ENCODE peak calls at places on chromosomes 2 and 18, in seven cellular contexts. U is H9, M is neuronal stem cell, Y is IMR-90, N is trophoblast cell, Z is H1, I is mesendoderm. D is an unnamed sample.

GRCh38 chr2:205682239-205683021 is at the start of gene NRP2:
- DNase-seq in U (peak), M (peak), Y (peak), N (peak), Z (peak), I (peak), D (peak)

GRCh38 chr2:177984739-177985138 is 87.8 kb downstream of the PDE11A start:
- DNase-seq in U (no peak), M (no peak), Y (peak), N (no peak), Z (no peak), I (no peak), D (peak)

GRCh38 chr18:31679806-31680793 is 4.3 kb downstream of the B4GALT6 start:
- DNase-seq in U (no peak), M (no peak), Y (no peak), N (no peak), Z (no peak), I (no peak), D (peak)

GRCh38 chr2:239441261-239441701 is 40.5 kb upstream of the HDAC4 start:
- DNase-seq in U (no peak), M (no peak), Y (no peak), N (no peak), Z (no peak), I (no peak), D (no peak)

GRCh38 chr2:204258900-204259299 is 286.4 kb upstream of the PARD3B start:
- DNase-seq in U (no peak), M (no peak), Y (no peak), N (no peak), Z (no peak), I (no peak), D (no peak)

GRCh38 chr18:22286576-22286975 is 117.2 kb downstream of the GATA6 start:
- DNase-seq in U (no peak), M (no peak), Y (no peak), N (peak), Z (no peak), I (no peak), D (no peak)

GRCh38 chr2:226387499-226387942 is 412.1 kb downstream of the IRS1 start:
- DNase-seq in U (no peak), M (no peak), Y (no peak), N (no peak), Z (no peak), I (no peak), D (no peak)

GRCh38 chr2:127029652-127030051 is 77.3 kb downstream of the BIN1 start:
- DNase-seq in U (no peak), M (no peak), Y (no peak), N (no peak), Z (no peak), I (no peak), D (no peak)

GRCh38 chr2:111707700-111708099 is 176.3 kb downstream of the ANAPC1 start:
- DNase-seq in U (no peak), M (no peak), Y (no peak), N (no peak), Z (no peak), I (no peak), D (no peak)

GRCh38 chr2:182345384-182345783 is 81.5 kb downstream of the PDE1A start:
- DNase-seq in U (no peak), M (no peak), Y (no peak), N (no peak), Z (no peak), I (no peak), D (no peak)

GRCh38 chr18:79928563-79928960 is 22.9 kb downstream of the SLC66A2 start:
- DNase-seq in U (no peak), M (no peak), Y (no peak), N (no peak), Z (peak), I (no peak), D (no peak)

GRCh38 chr2:64876137-64876647 is 113.0 kb upstream of the SLC1A4 start:
- DNase-seq in U (peak), M (peak), Y (peak), N (peak), Z (peak), I (peak), D (peak)

GRCh38 chr2:171411791-171412483 is 21.9 kb downstream of the METTL8 start:
- DNase-seq in U (no peak), M (no peak), Y (peak), N (no peak), Z (no peak), I (no peak), D (peak)

GRCh38 chr2:64267699-64268098 is 123.5 kb upstream of the PELI1 start:
- DNase-seq in U (peak), M (no peak), Y (no peak), N (no peak), Z (no peak), I (peak), D (no peak)

GRCh38 chr2:130736487-130736886 is 7.6 kb downstream of the GPR148 start:
- DNase-seq in U (no peak), M (no peak), Y (no peak), N (no peak), Z (no peak), I (no peak), D (no peak)

GRCh38 chr2:207108440-207108839 is 57.3 kb downstream of the KLF7 start:
- DNase-seq in U (no peak), M (no peak), Y (no peak), N (no peak), Z (no peak), I (no peak), D (no peak)
- H2AK5ac ChIP-seq in U (no peak), M (no peak), Y (no peak), N (no peak), Z (no peak), I (no peak), D (no peak)

GRCh38 chr2:119253114-119253702 is 29.6 kb downstream of the STEAP3 start:
- DNase-seq in U (no peak), M (no peak), Y (peak), N (peak), Z (no peak), I (no peak), D (peak)

GRCh38 chr2:119254601-119255080 is 31.0 kb downstream of the STEAP3 start:
- DNase-seq in U (peak), M (no peak), Y (no peak), N (no peak), Z (no peak), I (no peak), D (no peak)

GRCh38 chr2:119252186-119253113 is 28.8 kb downstream of the STEAP3 start:
- DNase-seq in U (peak), M (no peak), Y (peak), N (peak), Z (no peak), I (peak), D (peak)

GRCh38 chr2:119255760-119256573 is 32.3 kb downstream of the STEAP3 start:
- DNase-seq in U (peak), M (no peak), Y (peak), N (peak), Z (no peak), I (peak), D (peak)

GRCh38 chr2:119253760-119254600 is 30.3 kb downstream of the STEAP3 start:
- DNase-seq in U (peak), M (no peak), Y (no peak), N (no peak), Z (no peak), I (no peak), D (no peak)
- H3K9ac ChIP-seq in U (no peak), M (no peak), Y (no peak), N (no peak), Z (no peak), I (no peak), D (peak)

DNA sequence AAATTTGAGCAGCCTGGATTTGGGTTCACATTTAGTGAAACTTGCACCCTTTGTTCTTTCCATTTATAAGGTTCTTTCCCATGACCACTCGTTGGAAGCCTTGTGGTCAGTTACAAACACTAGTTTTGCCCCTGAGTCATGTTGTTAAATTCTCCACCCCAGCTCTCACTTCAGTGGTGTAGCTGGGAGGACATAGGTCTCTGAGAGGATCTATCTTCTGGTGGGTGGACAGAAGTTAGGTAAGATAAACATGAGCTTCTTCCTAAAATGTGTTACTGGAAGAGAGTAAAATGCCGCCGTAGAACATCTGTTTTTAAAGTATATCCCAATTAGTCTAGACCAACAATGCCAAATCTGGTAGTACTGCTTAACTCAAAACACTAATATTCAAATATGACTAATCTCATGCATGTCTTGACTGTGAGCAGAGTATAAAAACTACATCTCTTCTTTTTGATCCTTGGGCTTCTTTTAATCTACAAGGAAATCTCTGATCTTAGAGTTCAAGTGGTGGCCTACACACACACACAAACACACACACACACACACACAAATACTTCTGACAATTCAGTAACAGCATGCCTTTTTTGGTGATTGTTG is 162.6 kb upstream of the FN1 start:
- DNase-seq in U (no peak), M (no peak), Y (peak), N (no peak), Z (no peak), I (no peak), D (peak)
- H4K8ac ChIP-seq in U (no peak), M (no peak), Y (peak), N (no peak), Z (no peak), I (no peak), D (no peak)

DNA sequence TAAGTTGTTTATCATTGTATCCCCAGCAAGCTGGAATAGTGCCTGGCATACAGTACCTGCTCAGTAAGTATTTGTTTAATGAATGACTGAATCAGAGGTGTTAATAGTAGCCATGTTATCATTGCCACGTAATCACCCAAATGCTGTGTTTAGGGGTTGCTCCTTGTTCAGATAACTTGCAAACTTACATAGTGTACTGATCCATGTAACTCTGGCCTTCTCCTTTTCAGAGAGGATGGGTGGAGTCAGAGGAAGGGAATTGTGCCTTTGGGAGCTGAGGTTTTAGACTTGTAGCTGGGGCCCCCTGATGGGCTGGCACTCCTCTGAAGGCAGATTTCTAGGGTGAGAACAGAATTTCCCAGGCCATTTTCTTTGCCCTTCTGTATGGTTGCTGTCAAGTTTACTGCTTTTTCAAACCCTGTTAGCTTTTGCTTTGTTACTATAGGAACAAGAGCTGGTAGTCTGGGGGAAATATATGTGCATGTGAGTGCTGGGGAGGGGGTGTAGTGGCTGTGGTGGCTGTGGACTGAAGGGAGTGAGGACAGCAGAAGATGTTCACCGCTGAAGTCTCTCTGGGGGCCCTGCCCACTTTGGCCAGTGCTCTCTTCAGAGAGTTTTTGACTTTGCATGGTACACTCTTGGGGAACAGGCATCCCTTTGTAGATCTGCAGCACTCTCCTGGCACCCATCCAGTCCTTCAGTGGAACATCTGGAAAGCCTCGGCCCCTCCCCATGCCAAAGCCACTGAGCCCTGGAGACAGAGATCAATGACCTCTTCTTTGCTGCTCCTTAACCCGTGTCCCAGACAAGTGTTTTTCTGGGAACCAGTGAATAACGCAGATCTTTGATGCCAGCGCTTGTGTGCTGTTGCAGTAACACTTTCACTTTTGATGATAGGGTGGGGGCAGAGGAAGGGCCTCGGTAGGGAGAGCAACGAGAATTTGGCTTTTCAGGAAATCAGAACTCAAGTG is 208.9 kb downstream of the PRKCE start:
- DNase-seq in U (no peak), M (no peak), Y (peak), N (no peak), Z (no peak), I (peak), D (peak)
- H2AK5ac ChIP-seq in U (no peak), M (no peak), Y (no peak), N (no peak), Z (no peak), I (no peak), D (no peak)

GRCh38 chr2:195470622-195471021 is 186.4 kb upstream of the SLC39A10 start:
- DNase-seq in U (no peak), M (no peak), Y (no peak), N (peak), Z (no peak), I (no peak), D (no peak)
- H3K9ac ChIP-seq in U (no peak), M (no peak), Y (no peak), N (no peak), Z (no peak), I (no peak), D (no peak)

DNA sequence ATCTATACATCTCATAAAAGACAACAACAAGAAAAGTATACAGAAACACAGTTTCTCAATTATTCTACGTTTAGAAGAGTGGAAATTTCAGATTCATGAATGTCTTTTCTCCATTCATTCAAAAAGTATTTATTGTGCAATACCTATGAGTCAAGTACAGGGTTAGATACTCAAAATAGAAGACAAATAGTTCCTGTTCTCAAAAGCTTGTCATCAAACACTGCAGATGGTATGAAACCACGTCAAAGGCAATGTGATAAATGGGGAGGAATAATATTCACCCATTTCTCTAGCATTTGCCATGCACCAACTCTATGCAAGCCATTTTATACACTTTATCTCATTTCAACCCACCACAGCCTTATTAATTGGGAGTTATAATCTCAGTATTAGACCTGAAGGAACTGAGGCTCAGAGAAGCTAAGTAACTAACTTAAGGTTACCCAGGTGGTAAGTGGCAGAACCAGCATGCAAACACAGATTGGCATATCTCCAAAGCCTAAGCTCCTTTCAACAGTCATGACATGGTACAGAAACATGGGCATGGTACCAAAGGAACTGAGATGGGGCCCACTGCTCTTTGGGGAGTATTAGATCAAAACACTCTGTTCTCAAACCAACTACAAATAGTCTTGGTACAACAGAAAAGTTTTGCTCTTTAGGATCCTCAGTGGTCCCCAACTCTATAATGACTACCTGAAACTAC is 67.2 kb upstream of the NPAS2 start:
- DNase-seq in U (no peak), M (no peak), Y (peak), N (peak), Z (no peak), I (no peak), D (peak)
- H4K8ac ChIP-seq in U (no peak), M (no peak), Y (peak), N (no peak), Z (no peak), I (no peak), D (no peak)

DNA sequence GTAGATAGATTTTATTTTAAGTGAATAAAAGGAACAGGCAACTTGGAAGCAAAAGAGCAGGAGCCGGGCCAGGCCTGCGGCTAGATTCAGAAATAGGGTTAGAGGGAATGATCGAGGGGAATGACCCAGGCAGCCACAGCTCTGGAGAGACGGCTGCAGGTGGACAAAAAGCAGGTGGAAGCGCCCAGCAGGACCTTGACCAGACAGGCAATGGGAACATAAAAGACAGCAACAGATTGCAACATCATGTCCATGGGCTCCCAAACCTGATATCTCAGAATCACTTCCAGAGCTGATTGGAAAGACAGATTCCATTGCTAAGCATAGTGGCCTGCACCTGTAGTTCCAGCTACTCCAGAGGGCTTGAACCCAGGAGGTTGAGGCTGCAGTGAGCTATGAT is 28.6 kb upstream of the STEAP3 start:
- DNase-seq in U (no peak), M (no peak), Y (no peak), N (no peak), Z (no peak), I (no peak), D (no peak)
- H2AK5ac ChIP-seq in U (no peak), M (no peak), Y (no peak), N (no peak), Z (no peak), I (no peak), D (no peak)

DNA sequence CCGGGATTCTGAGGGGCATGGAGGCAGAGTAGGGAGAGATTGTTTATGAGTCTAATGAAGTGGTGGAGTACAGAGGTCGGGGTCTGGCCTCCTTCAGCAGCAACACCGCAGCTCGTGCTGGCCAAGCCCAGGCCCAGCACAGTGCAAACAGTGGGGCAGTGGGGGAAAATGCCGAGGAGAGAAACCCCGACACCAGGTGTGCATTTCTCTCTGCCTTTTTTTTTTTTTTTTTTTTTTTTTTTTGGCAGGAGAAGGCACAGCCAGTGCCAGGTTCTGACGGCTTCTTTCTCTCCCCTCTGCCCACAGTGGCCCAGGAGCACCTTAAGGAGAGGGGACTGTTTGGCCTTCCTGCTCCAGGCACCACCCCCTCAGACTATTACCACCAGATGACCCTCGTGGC is 219.3 kb downstream of the GLI2 start:
- DNase-seq in U (no peak), M (no peak), Y (no peak), N (no peak), Z (no peak), I (no peak), D (no peak)
- H3K9ac ChIP-seq in U (no peak), M (no peak), Y (no peak), N (no peak), Z (no peak), I (no peak), D (no peak)